ENCODE peak calls at places on chromosomes 16 and 17, in eight cellular contexts. G is ureter; Y is posterior cingulate gyrus; W is NK-92 treated with Interleukin-12 subunit alpha and Interleukin-12 subunit beta, amount 100 ng/mL, for 24 hours; P is CD4-positive, alpha-beta memory T cell; M is AG10803; C is activated naive CD8-positive, alpha-beta T cell treated with anti-CD3 and anti-CD28 coated beads, Interleukin-2, amount 50 U/mL, for 24 hours; B is effector CD4-positive, alpha-beta T cell. N is an unnamed sample.

GRCh38 chr17:77602062-77602746 is 356.3 kb upstream of the TNRC6C start:
- DNase-seq in G (peak), Y (no peak), W (no peak), P (no peak), M (peak), C (no peak), B (no peak), N (peak)

GRCh38 chr17:5183410-5183793 is 8.3 kb downstream of the ZNF594 start:
- DNase-seq in G (no peak), Y (no peak), W (no peak), P (no peak), M (no peak), C (no peak), B (no peak), N (no peak)

GRCh38 chr16:77035361-77035760 is 155.6 kb upstream of the MON1B start:
- DNase-seq in G (no peak), Y (no peak), W (no peak), P (no peak), M (no peak), C (no peak), B (no peak), N (no peak)

GRCh38 chr16:17339764-17340541 is 130.8 kb downstream of the XYLT1 start:
- DNase-seq in G (no peak), Y (no peak), W (no peak), P (no peak), M (no peak), C (no peak), B (no peak), N (peak)

GRCh38 chr16:84737658-84738057 is 37.9 kb downstream of the USP10 start:
- DNase-seq in G (no peak), Y (no peak), W (no peak), P (no peak), M (no peak), C (no peak), B (no peak), N (no peak)

GRCh38 chr17:16987830-16988601 is 16.1 kb upstream of the TNFRSF13B start:
- DNase-seq in G (peak), Y (peak), W (peak), P (peak), M (peak), C (peak), B (no peak), N (peak)

GRCh38 chr17:46198233-46198632 is 5.0 kb upstream of the KANSL1 start:
- DNase-seq in G (no peak), Y (no peak), W (no peak), P (no peak), M (no peak), C (no peak), B (no peak), N (no peak)

GRCh38 chr17:2798679-2799078 is 2.4 kb downstream of the RAP1GAP2 start:
- DNase-seq in G (no peak), Y (no peak), W (no peak), P (no peak), M (no peak), C (no peak), B (no peak), N (no peak)

GRCh38 chr17:80866050-80866793 is 125.4 kb upstream of the CHMP6 start:
- DNase-seq in G (peak), Y (peak), W (no peak), P (peak), M (peak), C (peak), B (peak), N (peak)

GRCh38 chr17:6682339-6682738 is 30.8 kb downstream of the C17orf100 start:
- DNase-seq in G (no peak), Y (no peak), W (no peak), P (no peak), M (no peak), C (no peak), B (no peak), N (no peak)

GRCh38 chr17:81130385-81131288 is 34.7 kb upstream of the PVALEF start:
- DNase-seq in G (no peak), Y (peak), W (no peak), P (no peak), M (no peak), C (no peak), B (no peak), N (no peak)

GRCh38 chr16:9049241-9049640 is 42.2 kb upstream of the HAPSTR1 start:
- DNase-seq in G (no peak), Y (no peak), W (no peak), P (no peak), M (peak), C (no peak), B (no peak), N (peak)

GRCh38 chr17:80425835-80426426 is 11.0 kb downstream of the ENDOV start:
- DNase-seq in G (no peak), Y (peak), W (no peak), P (no peak), M (no peak), C (no peak), B (no peak), N (no peak)

GRCh38 chr17:74566132-74566753 is 1.1 kb downstream of the CD300H start:
- DNase-seq in G (no peak), Y (no peak), W (no peak), P (no peak), M (peak), C (peak), B (no peak), N (peak)

GRCh38 chr17:57295526-57296023 is 39.3 kb downstream of the MSI2 start:
- DNase-seq in G (no peak), Y (no peak), W (no peak), P (no peak), M (no peak), C (no peak), B (no peak), N (peak)

GRCh38 chr16:75011634-75012307 is 12.9 kb downstream of the ZNRF1 start:
- DNase-seq in G (peak), Y (no peak), W (peak), P (peak), M (peak), C (peak), B (no peak), N (peak)

GRCh38 chr16:3816326-3816725 is 64.2 kb downstream of the CREBBP start:
- DNase-seq in G (no peak), Y (no peak), W (no peak), P (no peak), M (no peak), C (no peak), B (no peak), N (no peak)

GRCh38 chr17:39754161-39754957 is 16.6 kb downstream of the GRB7 start:
- DNase-seq in G (peak), Y (peak), W (peak), P (peak), M (peak), C (peak), B (peak), N (peak)

N was measured in adipocyte.